ENCODE peak calls at places on chromosomes 12 and 14, in seven cellular contexts. K is Peyer's patch; J is thoracic aorta; C is neural progenitor cell; B is stomach; G is CD4-positive, alpha-beta T cell; R is cardiac muscle cell. A is an unnamed sample. For H3K27me3, the result is how much of the 10 kb centered on the place peaks cover.

GRCh38 chr12:111361717-111362576 is 6.9 kb downstream of the PHETA1 start:
- DNase-seq in G (no peak), B (peak), R (no peak), J (no peak), K (no peak), C (no peak), A (peak)

GRCh38 chr12:65684906-65685305 is 139.4 kb upstream of the HMGA2 start:
- DNase-seq in K (no peak), G (no peak), R (no peak), J (no peak), C (no peak), B (no peak), A (no peak)

GRCh38 chr12:92414383-92415065 is 268.9 kb upstream of the BTG1 start:
- DNase-seq in C (no peak), J (no peak), R (peak), B (no peak), K (no peak), G (no peak), A (no peak)

GRCh38 chr14:99190696-99191662 is 81.0 kb downstream of the BCL11B start:
- DNase-seq in C (no peak), K (no peak), J (no peak), G (no peak), B (no peak), R (no peak), A (no peak)

GRCh38 chr12:24361860-24362581 is 412.6 kb upstream of the SOX5 start:
- DNase-seq in K (no peak), R (no peak), C (no peak), G (no peak), B (no peak), J (no peak), A (no peak)

GRCh38 chr14:21436567-21437062 is 19.3 kb downstream of the CHD8 start:
- DNase-seq in J (no peak), C (no peak), G (no peak), B (no peak), K (no peak), R (no peak), A (no peak)

GRCh38 chr12:6914246-6914947 is at the start of gene ENO2:
- DNase-seq in J (peak), C (peak), R (peak), K (peak), B (peak), G (peak), A (peak)

GRCh38 chr12:123149088-123149827 is 1.6 kb downstream of the PITPNM2 start:
- DNase-seq in G (no peak), K (no peak), J (no peak), B (no peak), R (peak), C (no peak), A (no peak)

GRCh38 chr14:94458558-94459200 is 6.1 kb upstream of the SERPINA11 start:
- DNase-seq in B (no peak), R (peak), G (no peak), K (no peak), J (no peak), C (no peak), A (no peak)

GRCh38 chr12:94140556-94140955 is 7.8 kb upstream of the PLXNC1 start:
- DNase-seq in K (peak), C (peak), B (peak), J (no peak), R (peak), G (peak), A (no peak)

GRCh38 chr12:117158096-117158495 is 32.2 kb downstream of the FBXO21 start:
- DNase-seq in R (no peak), B (no peak), C (no peak), K (peak), G (no peak), J (no peak), A (no peak)

GRCh38 chr14:103232831-103233319 is 101.2 kb upstream of the EIF5 start:
- DNase-seq in G (no peak), C (no peak), B (no peak), K (no peak), R (no peak), J (no peak), A (no peak)

GRCh38 chr12:13443498-13443897 is 247.0 kb downstream of the EMP1 start:
- DNase-seq in J (no peak), C (no peak), R (no peak), B (no peak), G (no peak), K (no peak), A (peak)

GRCh38 chr12:120013659-120014380 is 24.8 kb downstream of the BICDL1 start:
- DNase-seq in J (no peak), R (no peak), C (no peak), K (no peak), G (peak), B (no peak), A (no peak)

GRCh38 chr14:32384464-32384863 is 55.4 kb downstream of the AKAP6 start:
- DNase-seq in R (no peak), C (no peak), G (no peak), B (no peak), K (no peak), J (no peak), A (no peak)

GRCh38 chr12:26941251-26941650 is 3.0 kb downstream of the FGFR1OP2 start:
- DNase-seq in C (no peak), K (no peak), G (no peak), J (no peak), R (no peak), B (no peak), A (no peak)

GRCh38 chr12:116319316-116319715 is 41.8 kb upstream of the MED13L start:
- DNase-seq in C (no peak), J (no peak), R (peak), K (no peak), G (no peak), B (no peak), A (no peak)

GRCh38 chr12:77685112-77685511 is 145.6 kb upstream of the NAV3 start:
- DNase-seq in K (no peak), R (peak), B (peak), C (peak), J (no peak), G (no peak), A (no peak)
- TF ChIP-seq CTCF in K (peak), R (peak), B (no peak), C (peak), J (peak), G (no peak), A (peak)

GRCh38 chr12:53938276-53939140 is at the start of gene HOXC13:
- DNase-seq in J (no peak), R (peak), K (no peak), G (no peak), B (no peak), C (peak), A (no peak)
- H3K27me3 ChIP-seq in J (half or more), R (half or more), K (half or more), G (half or more), B (half or more), C (half or more), A (half or more)

GRCh38 chr14:75880512-75880911 is 101.3 kb downstream of the TGFB3 start:
- DNase-seq in K (no peak), R (no peak), J (no peak), B (no peak), C (peak), G (no peak), A (no peak)
- TF ChIP-seq CTCF in K (no peak), R (no peak), J (no peak), B (no peak), C (peak), G (no peak), A (no peak)

DNA sequence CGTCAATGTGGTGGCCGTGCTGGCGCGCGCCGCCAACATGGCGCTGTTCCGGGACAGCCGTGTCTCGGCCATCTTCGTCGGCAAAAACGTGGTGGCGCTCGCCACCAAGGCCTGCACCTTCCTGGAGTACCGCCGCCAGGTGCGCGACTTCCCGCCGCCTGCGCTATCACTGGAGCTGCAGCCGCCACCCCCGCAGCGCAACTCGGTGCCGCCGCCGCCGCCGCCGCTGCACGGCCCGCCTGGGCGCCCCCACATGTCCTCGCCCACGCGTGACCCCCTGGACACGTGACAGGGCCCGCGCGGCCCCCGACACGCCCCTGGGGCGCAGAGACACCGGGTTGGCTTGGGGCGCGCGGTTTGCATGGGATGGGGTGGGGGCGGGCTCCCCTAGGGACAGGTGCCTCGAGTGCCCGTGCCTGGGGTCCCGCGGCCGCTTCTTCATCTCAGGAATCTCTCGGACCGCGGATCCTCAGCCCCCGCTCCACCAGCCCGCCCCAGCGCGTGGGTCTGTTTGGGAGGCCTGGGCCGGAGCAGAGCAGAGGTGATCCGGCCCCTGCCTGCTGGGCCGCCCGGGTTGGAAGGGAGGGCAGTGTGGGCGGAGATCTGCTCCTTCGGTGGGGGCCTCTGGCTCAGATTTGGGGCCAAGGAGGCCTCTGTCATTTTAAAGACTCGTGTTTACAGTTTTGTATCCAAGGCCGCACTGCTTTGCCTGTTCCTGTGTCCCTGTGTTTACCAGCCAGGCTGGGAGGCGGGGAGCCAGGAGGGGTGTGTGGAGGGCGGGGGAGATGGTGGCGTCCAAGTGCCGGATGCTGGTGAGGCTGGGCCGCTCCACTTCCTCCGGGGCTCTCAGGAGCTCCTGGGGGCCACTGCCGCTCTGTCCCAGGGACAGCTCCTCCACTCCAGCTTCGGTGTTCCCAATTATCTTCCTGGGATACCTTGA is 3.4 kb downstream of the TMEM121 start:
- DNase-seq in B (peak), G (peak), C (no peak), R (no peak), J (no peak), K (no peak), A (no peak)
- H3K27me3 ChIP-seq in B (under half), G (under half), C (half or more), R (under half), J (under half), K (under half), A (under half)